ENCODE peak calls at places on chromosomes 5 and 9, in four cellular contexts. O, S, K and Z are unnamed samples. For H3K4me1, the result is how much of the 10 kb centered on the place peaks cover.

GRCh38 chr9:124291801-124292396 is 34.1 kb downstream of the NEK6 start:
- DNase-seq in O (no peak), S (no peak), K (no peak), Z (no peak)

GRCh38 chr9:3136999-3137675 is 293.2 kb upstream of the PUM3 start:
- DNase-seq in O (no peak), S (no peak), K (no peak), Z (no peak)

GRCh38 chr5:147349241-147349640 is 114.4 kb downstream of the STK32A start:
- DNase-seq in O (no peak), S (no peak), K (no peak), Z (no peak)

GRCh38 chr5:458547-459353 is 15.8 kb downstream of the EXOC3 start:
- DNase-seq in O (no peak), S (peak), K (peak), Z (no peak)

GRCh38 chr5:115639377-115639776 is 13.5 kb upstream of the TMED7 start:
- DNase-seq in O (no peak), S (no peak), K (no peak), Z (no peak)

GRCh38 chr9:27292646-27293045 is 4.3 kb downstream of the EQTN start:
- DNase-seq in O (no peak), S (no peak), K (peak), Z (peak)

GRCh38 chr9:134585746-134586706 is 55.6 kb upstream of the COL5A1 start:
- DNase-seq in O (no peak), S (no peak), K (peak), Z (no peak)

GRCh38 chr9:100419166-100419565 is 7.8 kb upstream of the MSANTD3 start:
- DNase-seq in O (no peak), S (no peak), K (no peak), Z (no peak)

GRCh38 chr5:111697881-111698757 is 58.9 kb downstream of the NREP start:
- DNase-seq in O (peak), S (no peak), K (no peak), Z (no peak)

GRCh38 chr5:54785729-54786548 is 199.5 kb downstream of the ESM1 start:
- DNase-seq in O (no peak), S (peak), K (no peak), Z (peak)

GRCh38 chr9:27394154-27394825 is 97.3 kb upstream of the EQTN start:
- DNase-seq in O (no peak), S (no peak), K (no peak), Z (no peak)

GRCh38 chr5:143674469-143674786 is 137.5 kb upstream of the HMHB1 start:
- DNase-seq in O (no peak), S (no peak), K (no peak), Z (no peak)

GRCh38 chr9:23821400-23822181 is 4.4 kb downstream of the ELAVL2 start:
- DNase-seq in O (no peak), S (no peak), K (no peak), Z (no peak)

GRCh38 chr5:179324760-179325295 is 20.4 kb downstream of the ADAMTS2 start:
- DNase-seq in O (no peak), S (no peak), K (peak), Z (peak)

GRCh38 chr5:7741415-7742065 is 109.4 kb downstream of the CFAP90 start:
- DNase-seq in O (no peak), S (no peak), K (no peak), Z (no peak)

GRCh38 chr9:102355982-102356381 is 617.5 kb upstream of the GRIN3A start:
- DNase-seq in O (no peak), S (no peak), K (no peak), Z (no peak)

GRCh38 chr9:126164796-126165525 is 161.7 kb upstream of the MVB12B start:
- DNase-seq in O (no peak), S (no peak), K (no peak), Z (no peak)

GRCh38 chr5:177325868-177326381 is 14.2 kb upstream of the MXD3 start:
- DNase-seq in O (no peak), S (no peak), K (no peak), Z (no peak)

GRCh38 chr9:89662718-89663246 is 58.0 kb downstream of the GADD45G start:
- DNase-seq in O (no peak), S (no peak), K (no peak), Z (no peak)

GRCh38 chr5:180830253-180831138 is 27.9 kb upstream of the MGAT1 start:
- DNase-seq in O (peak), S (peak), K (peak), Z (no peak)

GRCh38 chr9:123953601-123954011 is 23.7 kb upstream of the DENND1A start:
- DNase-seq in O (no peak), S (no peak), K (no peak), Z (no peak)

GRCh38 chr5:68088302-68088701 is 127.3 kb upstream of the PIK3R1 start:
- DNase-seq in O (no peak), S (no peak), K (no peak), Z (no peak)

GRCh38 chr5:69048233-69048632 is 45.6 kb upstream of the SLC30A5 start:
- DNase-seq in O (peak), S (no peak), K (no peak), Z (no peak)

GRCh38 chr9:26413625-26414024 is 479.0 kb downstream of the CAAP1 start:
- DNase-seq in O (no peak), S (no peak), K (no peak), Z (no peak)

GRCh38 chr5:150457112-150457511 is 7.6 kb upstream of the RPS14 start:
- DNase-seq in O (peak), S (no peak), K (no peak), Z (no peak)

GRCh38 chr9:15982182-15982581 is 429.3 kb downstream of the CCDC171 start:
- DNase-seq in O (no peak), S (no peak), K (no peak), Z (no peak)

GRCh38 chr5:43314724-43315123 is 1.5 kb upstream of the HMGCS1 start:
- DNase-seq in O (no peak), S (no peak), K (no peak), Z (no peak)

GRCh38 chr9:129328357-129329103 is 150.5 kb upstream of the IER5L start:
- DNase-seq in O (no peak), S (no peak), K (no peak), Z (no peak)

GRCh38 chr9:5620494-5620893 is 8.4 kb upstream of the RIC1 start:
- DNase-seq in O (no peak), S (no peak), K (no peak), Z (no peak)
- H3K27ac ChIP-seq in O (no peak), S (peak), K (no peak), Z (no peak)

GRCh38 chr9:115674091-115674490 is 479.5 kb upstream of the PAPPA start:
- DNase-seq in O (no peak), S (no peak), K (no peak), Z (no peak)

GRCh38 chr9:115671911-115672310 is 481.7 kb upstream of the PAPPA start:
- DNase-seq in O (no peak), S (no peak), K (no peak), Z (no peak)

GRCh38 chr9:115673599-115673998 is 480.0 kb upstream of the PAPPA start:
- DNase-seq in O (no peak), S (peak), K (no peak), Z (no peak)

GRCh38 chr9:115672477-115673316 is 480.9 kb upstream of the PAPPA start:
- DNase-seq in O (no peak), S (no peak), K (no peak), Z (no peak)

DNA sequence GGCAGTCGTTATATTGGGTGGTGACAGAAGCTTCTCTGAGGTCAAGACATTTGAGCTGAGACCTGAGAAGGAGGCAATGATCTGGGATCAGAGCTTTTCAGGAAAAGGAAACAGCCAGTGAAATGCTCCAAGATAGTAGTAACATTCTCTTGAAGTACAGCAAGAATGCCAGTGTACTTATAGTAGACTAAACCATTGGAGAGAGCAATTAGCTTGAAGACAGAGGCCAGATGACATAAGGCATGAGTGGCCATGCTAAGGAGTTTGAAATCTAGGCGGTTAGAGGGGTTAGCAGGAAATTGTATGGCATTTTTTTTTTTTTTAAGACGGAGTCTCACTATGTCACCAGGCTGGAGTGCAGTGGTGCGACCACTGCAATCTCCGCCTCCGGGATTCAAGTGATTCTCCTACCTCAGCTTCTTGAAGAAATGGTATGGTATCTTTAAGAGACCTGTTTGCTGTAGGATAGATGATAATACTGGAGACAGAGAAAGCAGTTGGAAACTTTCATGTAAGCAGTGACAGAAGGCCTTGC is 482.3 kb upstream of the PAPPA start:
- DNase-seq in O (no peak), S (no peak), K (no peak), Z (no peak)
- H3K4me1 ChIP-seq in O (under half), S (under half), K (under half), Z (under half)

GRCh38 chr5:94870496-94871214 is 252.2 kb downstream of the SLF1 start:
- DNase-seq in O (peak), S (no peak), K (no peak), Z (no peak)
- H3K27ac ChIP-seq in O (no peak), S (no peak), K (no peak), Z (no peak)

DNA sequence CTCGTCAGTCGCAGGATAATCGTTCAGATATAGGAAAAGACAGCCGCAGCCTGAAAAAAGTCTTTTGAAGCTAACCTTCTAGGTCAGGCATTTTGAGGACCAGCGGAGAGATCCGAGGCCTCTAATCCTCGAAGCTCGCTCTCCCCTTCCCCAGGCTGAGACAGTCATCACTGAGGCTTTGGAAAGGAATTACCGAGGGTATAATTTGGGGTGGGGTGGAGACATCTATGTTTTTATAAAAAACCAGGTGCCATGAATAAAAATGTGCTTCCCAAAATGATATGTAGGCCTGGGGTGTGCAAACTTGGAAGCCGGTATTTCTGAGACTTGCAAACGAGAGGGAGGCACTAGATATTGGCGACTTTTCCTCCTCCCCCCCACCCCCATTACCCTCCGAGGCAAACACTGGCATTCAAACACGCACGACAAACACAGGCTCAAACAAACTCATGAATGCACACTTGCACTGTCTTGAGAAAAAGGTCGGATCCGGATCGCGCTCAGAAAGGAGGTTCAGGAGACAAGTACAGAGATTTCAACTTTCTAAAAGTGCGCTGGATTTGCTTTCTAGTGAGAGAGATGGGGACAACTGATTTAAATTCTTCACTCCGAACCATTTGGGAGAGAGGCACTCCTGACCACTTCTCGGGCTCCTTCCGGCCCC is 935 bp upstream of the MSX2 start:
- DNase-seq in O (no peak), S (no peak), K (no peak), Z (no peak)
- H3K4me1 ChIP-seq in O (under half), S (under half), K (under half), Z (under half)

GRCh38 chr5:78662323-78662722 is 13.8 kb upstream of the LHFPL2 start:
- DNase-seq in O (no peak), S (no peak), K (no peak), Z (no peak)

GRCh38 chr5:78667461-78668103 is 19.0 kb upstream of the LHFPL2 start:
- DNase-seq in O (no peak), S (no peak), K (no peak), Z (no peak)

GRCh38 chr5:78666041-78666444 is 17.5 kb upstream of the LHFPL2 start:
- DNase-seq in O (no peak), S (no peak), K (no peak), Z (no peak)

GRCh38 chr5:78669331-78669730 is 20.8 kb upstream of the LHFPL2 start:
- DNase-seq in O (no peak), S (no peak), K (no peak), Z (no peak)

GRCh38 chr5:78665519-78665918 is 16.9 kb upstream of the LHFPL2 start:
- DNase-seq in O (no peak), S (no peak), K (no peak), Z (no peak)
- H3K27ac ChIP-seq in O (no peak), S (no peak), K (no peak), Z (no peak)

DNA sequence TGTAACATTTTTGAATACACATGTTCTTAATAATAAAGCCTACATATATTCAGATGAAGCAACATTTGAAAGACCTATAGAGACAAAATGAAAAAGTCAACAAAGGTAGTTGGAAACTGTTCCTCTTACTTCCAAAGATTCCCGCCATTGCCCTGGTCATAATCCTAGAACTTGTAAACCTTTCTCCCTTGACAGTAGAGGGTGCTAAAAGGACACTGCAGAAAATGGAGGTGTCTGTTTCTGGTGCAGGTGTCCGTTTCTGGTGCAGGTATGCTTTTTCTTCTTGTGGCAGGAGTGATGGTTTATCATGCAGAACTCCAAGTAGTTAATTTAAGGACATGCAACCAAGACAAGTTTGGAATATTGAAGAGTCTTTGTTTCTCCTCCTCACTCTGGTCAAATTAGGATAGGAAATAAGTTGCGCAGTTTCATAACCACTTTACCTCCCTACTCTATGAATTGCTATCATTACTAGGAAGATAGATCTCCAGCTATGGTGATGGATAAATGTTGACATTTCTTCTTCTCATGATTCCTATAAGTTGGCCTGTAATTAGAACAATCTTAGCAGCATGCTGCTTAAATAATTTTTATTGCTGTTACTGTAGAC is 56.0 kb upstream of the FAM174A start:
- DNase-seq in O (peak), S (no peak), K (no peak), Z (no peak)
- H3K4me1 ChIP-seq in O (under half), S (under half), K (under half), Z (under half)